ENCODE peak calls at places on chromosome 2, in seven cellular contexts. Y is upper lobe of right lung, M is psoas muscle, G is lung, B is K562, E is coronary artery, X is spleen. D is an unnamed sample.

GRCh38 chr2:235523021-235523420 is 29.2 kb downstream of the AGAP1 start:
- DNase-seq in Y (peak; percentile 28), M (no peak), G (no peak), B (no peak), E (no peak), X (peak; percentile 41), D (no peak)

GRCh38 chr2:86625096-86625495 is 1.4 kb upstream of the RNF103 start:
- DNase-seq in Y (no peak), M (no peak), G (no peak), B (no peak), E (no peak), X (no peak), D (peak; percentile 56)

GRCh38 chr2:43358688-43359201 is 132.3 kb upstream of the ZFP36L2 start:
- DNase-seq in Y (no peak), M (no peak), G (no peak), B (no peak), E (no peak), X (no peak), D (no peak)

GRCh38 chr2:120441744-120442471 is 96.0 kb downstream of the INHBB start:
- DNase-seq in Y (peak; percentile 85), M (no peak), G (peak; percentile 51), B (no peak), E (peak; percentile 56), X (peak; percentile 66), D (peak; percentile 78)

GRCh38 chr2:160319700-160320099 is 119.6 kb upstream of the ITGB6 start:
- DNase-seq in Y (no peak), M (no peak), G (no peak), B (no peak), E (no peak), X (no peak), D (no peak)

GRCh38 chr2:101064868-101065549 is 62.9 kb downstream of the RPL31 start:
- DNase-seq in Y (no peak), M (no peak), G (no peak), B (no peak), E (no peak), X (no peak), D (no peak)

GRCh38 chr2:173851256-173851655 is 113.9 kb downstream of the SP3 start:
- DNase-seq in Y (no peak), M (peak; percentile 74), G (peak; percentile 40), B (no peak), E (peak; percentile 86), X (no peak), D (no peak)

GRCh38 chr2:641501-642430 is 35.4 kb downstream of the TMEM18 start:
- DNase-seq in Y (no peak), M (no peak), G (peak; percentile 19), B (no peak), E (peak; percentile 45), X (no peak), D (no peak)

GRCh38 chr2:69163109-69163508 is 150.1 kb downstream of the ANTXR1 start:
- DNase-seq in Y (no peak), M (no peak), G (no peak), B (peak; percentile 42), E (no peak), X (no peak), D (no peak)

GRCh38 chr2:84701880-84702279 is 179.0 kb downstream of the TRABD2A start:
- DNase-seq in Y (no peak), M (no peak), G (no peak), B (no peak), E (no peak), X (no peak), D (no peak)

DNA sequence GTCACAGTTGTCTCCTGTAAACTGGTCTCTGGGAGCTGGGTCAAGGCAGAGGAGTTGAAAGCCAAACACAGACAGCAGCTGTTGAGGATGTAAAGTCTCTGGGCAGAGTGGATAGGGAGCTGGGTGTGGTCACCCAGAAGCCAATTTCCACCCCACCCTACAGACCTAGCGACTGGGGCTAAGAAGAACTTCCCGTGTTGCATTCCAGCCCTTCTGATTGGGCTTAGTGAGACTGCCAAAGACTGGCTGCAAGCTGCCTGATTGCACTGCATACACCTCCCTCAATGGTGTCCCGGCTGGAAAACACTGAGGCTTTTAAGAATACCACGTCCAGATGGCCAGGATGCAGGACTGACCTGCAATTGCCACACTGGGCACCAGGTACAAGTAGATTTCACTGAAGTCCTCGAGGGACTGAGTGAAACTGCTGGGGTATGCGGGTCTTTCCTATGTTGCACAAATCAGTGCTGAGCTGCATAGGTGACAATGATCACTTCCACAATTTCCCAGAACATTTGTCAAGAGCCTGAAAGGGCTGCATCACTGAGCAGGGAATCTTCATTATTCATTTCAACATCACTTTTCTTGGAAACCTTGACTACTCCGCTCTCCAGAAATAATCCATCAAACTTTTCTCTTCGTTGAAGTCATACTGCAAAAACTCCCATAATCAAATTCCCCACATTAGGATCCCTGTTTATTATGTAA is 43.1 kb upstream of the EML4 start:
- DNase-seq in Y (no peak), M (no peak), G (no peak), B (peak; percentile 65), E (no peak), X (no peak), D (no peak)
- H3K4me3 ChIP-seq in Y (no peak overlapping the region), M (no peak overlapping the region), G (no peak overlapping the region), B (no peak overlapping the region), E (no peak overlapping the region), X (no peak overlapping the region), D (no peak overlapping the region)

GRCh38 chr2:192068966-192069365 is 125.8 kb downstream of the TMEFF2 start:
- DNase-seq in Y (no peak), M (no peak), G (no peak), B (no peak), E (no peak), X (no peak), D (no peak)

GRCh38 chr2:192060161-192060560 is 134.6 kb downstream of the TMEFF2 start:
- DNase-seq in Y (no peak), M (no peak), G (no peak), B (no peak), E (no peak), X (no peak), D (no peak)

GRCh38 chr2:192069417-192069816 is 125.3 kb downstream of the TMEFF2 start:
- DNase-seq in Y (no peak), M (no peak), G (no peak), B (no peak), E (no peak), X (no peak), D (no peak)

GRCh38 chr2:192067631-192068030 is 127.1 kb downstream of the TMEFF2 start:
- DNase-seq in Y (no peak), M (no peak), G (no peak), B (no peak), E (no peak), X (no peak), D (no peak)

GRCh38 chr2:192064459-192064858 is 130.3 kb downstream of the TMEFF2 start:
- DNase-seq in Y (no peak), M (no peak), G (no peak), B (no peak), E (no peak), X (no peak), D (no peak)
- H3K27ac ChIP-seq in Y (no peak overlapping the region), M (no peak overlapping the region), G (no peak overlapping the region), B (no peak overlapping the region), E (no peak overlapping the region), X (no peak overlapping the region), D (no peak overlapping the region)

DNA sequence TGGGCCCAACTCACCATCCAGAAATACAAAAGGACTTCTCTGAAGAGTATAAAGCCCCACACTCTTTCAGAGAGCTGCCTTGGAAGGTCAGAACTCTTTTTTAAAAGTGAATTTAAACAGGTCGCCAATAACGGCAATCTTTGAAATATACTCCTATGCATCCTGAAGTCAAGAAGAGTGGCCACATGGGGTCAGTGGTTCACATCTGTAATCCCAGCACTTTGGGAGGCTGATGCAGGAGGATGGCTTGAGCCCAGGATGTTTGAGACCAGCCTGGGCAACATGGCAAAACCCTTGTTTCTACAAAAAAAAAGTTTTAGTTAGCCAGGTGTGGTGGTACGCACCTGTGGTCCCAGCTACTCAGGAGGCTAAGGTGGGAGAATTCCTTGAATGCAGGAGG is 68.1 kb upstream of the FZD7 start:
- DNase-seq in Y (no peak), M (no peak), G (no peak), B (peak; percentile 25), E (no peak), X (no peak), D (no peak)
- TF ChIP-seq CTCF in Y (peak; percentile 15), M (no peak), G (no peak), B (peak; percentile 43), E (no peak), X (no peak), D (no peak)

GRCh38 chr2:18137096-18137495 is 258.6 kb downstream of the KCNS3 start:
- DNase-seq in Y (no peak), M (no peak), G (no peak), B (no peak), E (no peak), X (no peak), D (no peak)
- H3K4me3 ChIP-seq in Y (no peak overlapping the region), M (no peak overlapping the region), G (no peak overlapping the region), B (no peak overlapping the region), E (no peak overlapping the region), X (no peak overlapping the region), D (no peak overlapping the region)

DNA sequence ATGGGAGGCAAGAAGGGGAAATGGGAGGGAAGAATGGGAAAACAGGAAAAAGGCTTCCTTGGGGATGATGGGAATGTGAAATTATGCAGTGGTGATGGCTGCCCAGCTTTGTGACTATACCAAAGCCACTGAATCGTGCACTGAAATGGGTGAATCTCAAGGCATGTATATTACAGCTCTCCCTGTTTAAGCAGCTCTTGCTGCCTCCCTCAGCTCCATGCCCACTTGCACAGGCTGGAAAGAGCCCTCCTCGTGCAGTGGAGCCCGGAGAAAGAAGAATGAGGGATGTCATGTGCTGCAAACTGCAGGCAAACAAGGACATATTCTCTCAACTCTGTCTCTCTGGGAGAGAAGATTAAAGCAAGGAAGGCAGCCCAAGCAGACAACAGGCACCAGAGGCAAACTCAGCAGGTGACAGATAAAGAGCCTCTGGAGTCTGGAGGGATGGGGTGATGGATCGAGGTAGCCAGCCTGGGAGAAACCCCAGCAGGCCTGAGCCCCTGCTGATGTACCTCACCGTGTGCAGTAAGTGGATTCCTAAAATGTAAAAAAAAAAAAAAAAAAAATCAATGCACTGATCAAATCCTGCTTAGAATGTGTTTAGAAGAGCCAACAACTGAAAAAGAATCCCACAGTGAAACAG is 62.5 kb upstream of the SLC66A3 start:
- DNase-seq in Y (peak; percentile 20), M (no peak), G (no peak), B (no peak), E (no peak), X (no peak), D (no peak)
- H3K27ac ChIP-seq in Y (no peak overlapping the region), M (no peak overlapping the region), G (no peak overlapping the region), B (no peak overlapping the region), E (no peak overlapping the region), X (no peak overlapping the region), D (no peak overlapping the region)

D was measured in dorsolateral prefrontal cortex.